ENCODE peak calls at places on chromosomes 16 and 17, in seven cellular contexts. S is foreskin fibroblast, J is GM12864, M is GM13977, A is Peyer's patch, N is heart left ventricle, Q is endodermal cell. I is an unnamed sample.

GRCh38 chr17:14845562-14846335 is 419.4 kb downstream of the PMP22 start:
- DNase-seq in S (peak), J (no peak), M (no peak), A (no peak), N (no peak), Q (no peak), I (no peak)

GRCh38 chr17:20611314-20611713 is 31.8 kb downstream of the CDRT15L2 start:
- DNase-seq in S (no peak), J (no peak), M (no peak), A (no peak), N (no peak), Q (peak), I (no peak)

GRCh38 chr17:62089296-62089695 is 24.2 kb upstream of the MED13 start:
- DNase-seq in S (no peak), J (no peak), M (no peak), A (no peak), N (no peak), Q (no peak), I (no peak)

GRCh38 chr17:78576389-78577112 is 645 bp downstream of the DNAH17 start:
- DNase-seq in S (no peak), J (no peak), M (no peak), A (no peak), N (peak), Q (no peak), I (no peak)

GRCh38 chr17:39400547-39401411 is 647 bp downstream of the FBXL20 start:
- DNase-seq in S (peak), J (no peak), M (no peak), A (no peak), N (no peak), Q (no peak), I (peak)

GRCh38 chr17:80981062-80981902 is 10.4 kb upstream of the CHMP6 start:
- DNase-seq in S (no peak), J (no peak), M (peak), A (no peak), N (no peak), Q (peak), I (no peak)

GRCh38 chr17:80891096-80892018 is 100.3 kb upstream of the CHMP6 start:
- DNase-seq in S (peak), J (peak), M (peak), A (peak), N (peak), Q (no peak), I (peak)

GRCh38 chr17:4704991-4705390 is 1.1 kb upstream of the PELP1 start:
- DNase-seq in S (no peak), J (no peak), M (no peak), A (no peak), N (no peak), Q (peak), I (no peak)

GRCh38 chr17:3260600-3260999 is 37.6 kb downstream of the OR3A1 start:
- DNase-seq in S (no peak), J (no peak), M (no peak), A (no peak), N (no peak), Q (no peak), I (no peak)

GRCh38 chr17:50935201-50936124 is 69.3 kb upstream of the TOB1 start:
- DNase-seq in S (no peak), J (no peak), M (no peak), A (no peak), N (peak), Q (no peak), I (peak)

GRCh38 chr16:54934536-54935410 is 4.1 kb downstream of the IRX5 start:
- DNase-seq in S (peak), J (no peak), M (peak), A (no peak), N (no peak), Q (peak), I (no peak)
- TF ChIP-seq CTCF in S (no peak), J (no peak), M (no peak), A (no peak), N (peak), Q (peak), I (no peak)

DNA sequence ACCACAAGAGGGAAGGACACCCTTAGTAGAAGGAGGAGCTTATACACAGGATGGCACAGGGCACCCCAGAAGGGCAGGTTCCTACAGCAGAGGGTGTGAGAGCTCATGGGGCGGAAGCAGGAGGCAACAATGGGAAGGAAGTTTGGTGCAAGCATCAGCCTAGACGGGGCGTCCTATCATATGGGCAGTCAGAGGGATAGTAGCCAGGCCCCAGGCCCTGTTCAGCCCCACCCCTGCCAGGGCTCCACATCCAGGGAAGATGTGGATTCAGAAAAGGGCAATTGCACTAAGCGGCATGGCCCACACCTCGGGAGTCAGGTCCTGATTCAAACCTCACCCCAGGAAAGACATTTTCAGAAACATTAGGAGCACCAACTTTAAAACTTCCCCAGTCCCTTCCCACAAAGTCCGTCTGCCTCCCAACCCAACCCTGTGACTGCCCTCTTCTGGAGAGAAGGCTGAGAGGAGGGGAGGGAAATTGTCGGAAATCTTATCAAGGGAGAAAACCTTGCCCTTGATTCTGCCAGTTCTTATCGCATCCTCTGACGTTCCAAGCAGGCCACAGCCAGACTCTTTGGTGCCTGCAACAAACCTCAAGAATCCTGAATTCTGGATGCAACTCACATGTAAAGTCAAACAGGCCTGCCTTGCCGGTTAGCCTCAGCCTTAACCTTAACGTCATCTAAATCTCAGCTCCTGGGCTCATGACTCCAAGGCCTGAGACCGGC is 198.8 kb upstream of the CDH5 start:
- DNase-seq in S (no peak), J (no peak), M (no peak), A (no peak), N (no peak), Q (peak), I (peak)
- TF ChIP-seq CTCF in S (peak), J (no peak), M (no peak), A (no peak), N (no peak), Q (peak), I (peak)

GRCh38 chr17:37752482-37752881 is 7.6 kb upstream of the HNF1B start:
- DNase-seq in S (peak), J (no peak), M (no peak), A (no peak), N (no peak), Q (no peak), I (no peak)
- TF ChIP-seq CTCF in S (no peak), J (no peak), M (no peak), A (no peak), N (no peak), Q (no peak), I (no peak)

GRCh38 chr17:2054262-2054739 is 602 bp upstream of the HIC1 start:
- DNase-seq in S (peak), J (no peak), M (peak), A (no peak), N (peak), Q (peak), I (peak)
- TF ChIP-seq CTCF in S (no peak), J (no peak), M (no peak), A (no peak), N (no peak), Q (no peak), I (no peak)

GRCh38 chr17:8117367-8117979 is 841 bp downstream of the ALOXE3 start:
- DNase-seq in S (no peak), J (no peak), M (no peak), A (no peak), N (no peak), Q (no peak), I (no peak)

GRCh38 chr17:8116779-8117178 is 1.5 kb downstream of the ALOXE3 start:
- DNase-seq in S (no peak), J (no peak), M (no peak), A (no peak), N (no peak), Q (no peak), I (no peak)

GRCh38 chr17:8119575-8120519 is 1.5 kb upstream of the ALOXE3 start:
- DNase-seq in S (peak), J (peak), M (peak), A (peak), N (peak), Q (peak), I (peak)

GRCh38 chr17:8118769-8119574 is 658 bp upstream of the ALOXE3 start:
- DNase-seq in S (peak), J (peak), M (peak), A (peak), N (peak), Q (peak), I (peak)

GRCh38 chr17:8117980-8118768 is at the start of gene ALOXE3:
- DNase-seq in S (peak), J (no peak), M (no peak), A (no peak), N (no peak), Q (peak), I (peak)
- TF ChIP-seq CTCF in S (no peak), J (no peak), M (no peak), A (no peak), N (no peak), Q (no peak), I (no peak)

DNA sequence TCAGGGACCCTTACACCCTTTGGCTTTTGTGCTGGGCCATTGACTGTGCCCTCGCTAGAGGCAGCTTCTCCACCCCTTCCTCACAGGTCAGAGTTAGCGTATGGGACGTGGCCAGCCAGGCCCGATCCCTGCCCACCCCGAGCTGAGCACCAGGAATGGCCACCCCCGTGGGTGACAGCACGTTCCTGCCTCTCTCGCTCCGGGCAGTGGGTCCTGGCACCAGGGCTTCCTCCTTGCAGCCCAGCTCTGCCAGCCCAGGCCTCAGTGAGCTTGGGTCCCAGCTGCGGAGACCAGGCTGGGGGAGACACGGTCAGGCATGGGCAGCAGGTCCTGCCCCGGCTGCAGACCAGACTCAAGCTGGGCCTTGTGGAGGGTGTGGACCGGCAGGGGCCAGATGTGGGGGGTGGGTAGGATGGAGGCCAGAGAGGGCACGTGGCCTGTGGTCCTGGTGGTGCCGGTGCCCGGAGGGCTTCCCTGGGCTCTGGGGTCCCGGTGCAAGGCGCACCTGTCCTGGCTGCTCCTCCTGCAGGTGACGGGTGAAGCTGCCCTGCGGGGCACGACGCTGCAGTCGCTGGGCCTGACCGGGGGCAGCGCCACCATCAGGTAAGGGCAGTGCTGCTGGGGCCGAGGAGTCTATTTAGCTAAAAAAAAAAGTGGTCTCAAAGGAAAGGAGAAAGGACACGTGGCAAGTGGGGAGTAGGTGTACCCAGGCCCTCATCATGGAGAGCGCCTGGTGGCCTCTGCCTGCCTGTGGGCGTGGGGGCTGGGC is 18.2 kb downstream of the ASPSCR1 start:
- DNase-seq in S (no peak), J (no peak), M (no peak), A (no peak), N (no peak), Q (peak), I (no peak)
- TF ChIP-seq CTCF in S (no peak), J (no peak), M (no peak), A (no peak), N (no peak), Q (peak), I (no peak)

I was measured in fibroblast of villous mesenchyme.